ENCODE peak calls at places on chromosomes 2 and 18, in four cellular contexts. One of them, this sample, is unnamed. For H3K4me1, the result is how much of the 10 kb centered on the place peaks cover.

GRCh38 chr18:69813559-69813958 is 134.1 kb downstream of the CD226 start:
- DNase-seq in CD4-positive, CD25-positive, alpha-beta regulatory T cell: no peak
- DNase-seq in CD8-positive, alpha-beta memory T cell: no peak
- DNase-seq in aorta: no peak
- DNase-seq in this sample: no peak

GRCh38 chr2:104853926-104854506 is at the start of gene POU3F3:
- DNase-seq in CD4-positive, CD25-positive, alpha-beta regulatory T cell: no peak
- DNase-seq in CD8-positive, alpha-beta memory T cell: no peak
- DNase-seq in aorta: peak
- DNase-seq in this sample: peak

GRCh38 chr2:20490300-20491181 is 43.7 kb downstream of the RHOB start:
- DNase-seq in CD4-positive, CD25-positive, alpha-beta regulatory T cell: no peak
- DNase-seq in CD8-positive, alpha-beta memory T cell: no peak
- DNase-seq in aorta: peak
- DNase-seq in this sample: peak

GRCh38 chr18:50602466-50602865 is 42.6 kb downstream of the MAPK4 start:
- DNase-seq in CD4-positive, CD25-positive, alpha-beta regulatory T cell: no peak
- DNase-seq in CD8-positive, alpha-beta memory T cell: no peak
- DNase-seq in aorta: no peak
- DNase-seq in this sample: no peak

GRCh38 chr18:29191263-29191662 is 1014.3 kb upstream of the CDH2 start:
- DNase-seq in CD4-positive, CD25-positive, alpha-beta regulatory T cell: no peak
- DNase-seq in CD8-positive, alpha-beta memory T cell: no peak
- DNase-seq in aorta: no peak
- DNase-seq in this sample: no peak

GRCh38 chr2:203648273-203648672 is 58.2 kb upstream of the CD28 start:
- DNase-seq in CD4-positive, CD25-positive, alpha-beta regulatory T cell: no peak
- DNase-seq in CD8-positive, alpha-beta memory T cell: no peak
- DNase-seq in aorta: no peak
- DNase-seq in this sample: no peak

GRCh38 chr2:66495788-66496640 is 61.1 kb downstream of the MEIS1 start:
- DNase-seq in CD4-positive, CD25-positive, alpha-beta regulatory T cell: no peak
- DNase-seq in CD8-positive, alpha-beta memory T cell: no peak
- DNase-seq in aorta: peak
- DNase-seq in this sample: peak

GRCh38 chr18:57532987-57533386 is 53.5 kb downstream of the FECH start:
- DNase-seq in CD4-positive, CD25-positive, alpha-beta regulatory T cell: no peak
- DNase-seq in CD8-positive, alpha-beta memory T cell: no peak
- DNase-seq in aorta: no peak
- DNase-seq in this sample: no peak

GRCh38 chr18:63022429-63023022 is 297.0 kb downstream of the BCL2 start:
- DNase-seq in CD4-positive, CD25-positive, alpha-beta regulatory T cell: no peak
- DNase-seq in CD8-positive, alpha-beta memory T cell: no peak
- DNase-seq in aorta: no peak
- DNase-seq in this sample: no peak

GRCh38 chr18:55337908-55338521 is 250.0 kb downstream of the TCF4 start:
- DNase-seq in CD4-positive, CD25-positive, alpha-beta regulatory T cell: no peak
- DNase-seq in CD8-positive, alpha-beta memory T cell: no peak
- DNase-seq in aorta: peak
- DNase-seq in this sample: peak

GRCh38 chr2:213119061-213119809 is 32.2 kb downstream of the IKZF2 start:
- DNase-seq in CD4-positive, CD25-positive, alpha-beta regulatory T cell: peak
- DNase-seq in CD8-positive, alpha-beta memory T cell: peak
- DNase-seq in aorta: no peak
- DNase-seq in this sample: no peak

GRCh38 chr18:45764000-45764686 is 40.2 kb downstream of the SLC14A1 start:
- DNase-seq in CD4-positive, CD25-positive, alpha-beta regulatory T cell: no peak
- DNase-seq in CD8-positive, alpha-beta memory T cell: no peak
- DNase-seq in aorta: no peak
- DNase-seq in this sample: no peak

GRCh38 chr2:239165206-239165831 is 235.5 kb downstream of the HDAC4 start:
- DNase-seq in CD4-positive, CD25-positive, alpha-beta regulatory T cell: no peak
- DNase-seq in CD8-positive, alpha-beta memory T cell: no peak
- DNase-seq in aorta: peak
- DNase-seq in this sample: peak

GRCh38 chr2:71888741-71889445 is 258.8 kb downstream of the CYP26B1 start:
- DNase-seq in CD4-positive, CD25-positive, alpha-beta regulatory T cell: no peak
- DNase-seq in CD8-positive, alpha-beta memory T cell: no peak
- DNase-seq in aorta: no peak
- DNase-seq in this sample: no peak

GRCh38 chr2:164842624-164842966 is 972 bp upstream of the COBLL1 start:
- DNase-seq in CD4-positive, CD25-positive, alpha-beta regulatory T cell: no peak
- DNase-seq in CD8-positive, alpha-beta memory T cell: no peak
- DNase-seq in aorta: no peak
- DNase-seq in this sample: no peak
- H3K4me3 ChIP-seq in CD4-positive, CD25-positive, alpha-beta regulatory T cell: no peak
- H3K4me3 ChIP-seq in CD8-positive, alpha-beta memory T cell: no peak
- H3K4me3 ChIP-seq in aorta: peak
- H3K4me3 ChIP-seq in this sample: peak

DNA sequence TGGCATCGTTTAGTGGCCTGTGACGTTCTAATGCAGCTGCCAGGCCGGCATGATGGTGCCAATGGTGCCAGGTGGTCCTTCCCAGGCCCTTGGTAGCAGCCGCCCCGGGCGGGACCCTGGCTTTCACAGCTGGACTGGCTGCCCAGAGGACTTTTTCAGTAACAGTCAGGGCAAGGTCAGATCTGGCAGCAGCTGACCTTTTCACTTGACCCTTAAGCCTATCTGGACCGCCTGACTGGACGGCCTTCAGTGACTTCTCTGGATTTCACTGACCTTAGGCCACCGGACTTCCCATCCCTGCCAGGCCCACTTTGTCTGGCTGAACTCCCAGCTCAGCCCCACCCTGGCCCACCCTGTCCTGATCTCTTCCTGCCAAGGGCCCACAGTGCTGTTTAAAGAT is 15.9 kb downstream of the TRIB2 start:
- DNase-seq in CD4-positive, CD25-positive, alpha-beta regulatory T cell: no peak
- DNase-seq in CD8-positive, alpha-beta memory T cell: no peak
- DNase-seq in aorta: no peak
- DNase-seq in this sample: peak
- H3K4me1 ChIP-seq in CD4-positive, CD25-positive, alpha-beta regulatory T cell: half or more
- H3K4me1 ChIP-seq in CD8-positive, alpha-beta memory T cell: half or more
- H3K4me1 ChIP-seq in aorta: under half
- H3K4me1 ChIP-seq in this sample: half or more

GRCh38 chr2:163686289-163686688 is 49.5 kb downstream of the FIGN start:
- DNase-seq in CD4-positive, CD25-positive, alpha-beta regulatory T cell: no peak
- DNase-seq in CD8-positive, alpha-beta memory T cell: no peak
- DNase-seq in aorta: no peak
- DNase-seq in this sample: no peak

GRCh38 chr2:163687213-163687612 is 48.6 kb downstream of the FIGN start:
- DNase-seq in CD4-positive, CD25-positive, alpha-beta regulatory T cell: no peak
- DNase-seq in CD8-positive, alpha-beta memory T cell: no peak
- DNase-seq in aorta: no peak
- DNase-seq in this sample: no peak

GRCh38 chr2:163682695-163683094 is 53.1 kb downstream of the FIGN start:
- DNase-seq in CD4-positive, CD25-positive, alpha-beta regulatory T cell: no peak
- DNase-seq in CD8-positive, alpha-beta memory T cell: no peak
- DNase-seq in aorta: no peak
- DNase-seq in this sample: no peak

DNA sequence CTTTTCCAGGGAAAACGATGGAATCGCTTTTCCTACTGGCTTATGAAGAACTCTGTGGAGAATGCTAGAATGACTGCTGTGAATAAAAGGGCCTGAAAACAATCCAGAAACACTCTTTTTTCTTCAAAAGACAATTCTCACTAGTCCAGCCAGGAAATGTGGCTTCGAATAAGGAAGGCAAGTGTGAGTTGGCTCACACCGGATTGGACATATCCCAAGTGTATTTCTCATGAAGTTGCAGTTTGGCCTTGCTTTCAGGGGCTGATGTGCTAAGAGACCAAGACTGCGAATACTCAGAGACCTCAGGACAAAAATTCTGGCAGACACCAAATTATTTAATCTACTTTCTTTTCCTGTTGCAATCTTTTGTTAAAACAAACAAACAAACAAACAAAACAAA is 54.0 kb downstream of the FIGN start:
- DNase-seq in CD4-positive, CD25-positive, alpha-beta regulatory T cell: no peak
- DNase-seq in CD8-positive, alpha-beta memory T cell: no peak
- DNase-seq in aorta: peak
- DNase-seq in this sample: no peak
- H3K27ac ChIP-seq in CD4-positive, CD25-positive, alpha-beta regulatory T cell: no peak
- H3K27ac ChIP-seq in CD8-positive, alpha-beta memory T cell: no peak
- H3K27ac ChIP-seq in aorta: no peak
- H3K27ac ChIP-seq in this sample: peak

GRCh38 chr2:46302005-46302696 is 4.9 kb downstream of the EPAS1 start:
- DNase-seq in CD4-positive, CD25-positive, alpha-beta regulatory T cell: no peak
- DNase-seq in CD8-positive, alpha-beta memory T cell: no peak
- DNase-seq in aorta: no peak
- DNase-seq in this sample: no peak
- H3K4me3 ChIP-seq in CD4-positive, CD25-positive, alpha-beta regulatory T cell: no peak
- H3K4me3 ChIP-seq in CD8-positive, alpha-beta memory T cell: no peak
- H3K4me3 ChIP-seq in aorta: no peak
- H3K4me3 ChIP-seq in this sample: peak

DNA sequence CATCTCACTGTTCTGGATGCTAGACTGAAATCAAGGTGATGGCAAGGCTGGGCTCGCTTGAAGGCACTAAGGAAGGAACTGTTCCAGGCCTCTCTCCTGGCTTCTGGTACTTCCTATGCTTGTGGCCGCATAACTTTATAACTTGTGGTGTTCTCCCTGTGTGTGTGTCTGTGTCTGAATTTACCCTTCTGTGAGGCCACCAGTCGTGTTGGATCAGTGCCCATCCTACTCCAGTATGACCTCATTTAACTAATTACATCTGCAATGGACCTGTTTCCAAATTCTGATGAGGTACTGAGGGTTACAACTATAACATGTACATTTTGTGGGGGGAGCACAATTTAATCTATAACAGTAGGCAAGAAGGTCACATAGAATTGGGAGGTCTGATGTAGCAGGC is 41.6 kb downstream of the LYPD6B start:
- DNase-seq in CD4-positive, CD25-positive, alpha-beta regulatory T cell: no peak
- DNase-seq in CD8-positive, alpha-beta memory T cell: no peak
- DNase-seq in aorta: no peak
- DNase-seq in this sample: no peak
- H3K4me1 ChIP-seq in CD4-positive, CD25-positive, alpha-beta regulatory T cell: under half
- H3K4me1 ChIP-seq in CD8-positive, alpha-beta memory T cell: under half
- H3K4me1 ChIP-seq in aorta: under half
- H3K4me1 ChIP-seq in this sample: under half

GRCh38 chr2:54040685-54041084 is 69.9 kb upstream of the PSME4 start:
- DNase-seq in CD4-positive, CD25-positive, alpha-beta regulatory T cell: no peak
- DNase-seq in CD8-positive, alpha-beta memory T cell: no peak
- DNase-seq in aorta: no peak
- DNase-seq in this sample: no peak

GRCh38 chr2:54042341-54042740 is 71.5 kb upstream of the PSME4 start:
- DNase-seq in CD4-positive, CD25-positive, alpha-beta regulatory T cell: no peak
- DNase-seq in CD8-positive, alpha-beta memory T cell: no peak
- DNase-seq in aorta: no peak
- DNase-seq in this sample: no peak

GRCh38 chr2:54040250-54040649 is 69.5 kb upstream of the PSME4 start:
- DNase-seq in CD4-positive, CD25-positive, alpha-beta regulatory T cell: no peak
- DNase-seq in CD8-positive, alpha-beta memory T cell: no peak
- DNase-seq in aorta: no peak
- DNase-seq in this sample: no peak

GRCh38 chr2:54042908-54043620 is 72.3 kb upstream of the PSME4 start:
- DNase-seq in CD4-positive, CD25-positive, alpha-beta regulatory T cell: no peak
- DNase-seq in CD8-positive, alpha-beta memory T cell: no peak
- DNase-seq in aorta: no peak
- DNase-seq in this sample: peak

DNA sequence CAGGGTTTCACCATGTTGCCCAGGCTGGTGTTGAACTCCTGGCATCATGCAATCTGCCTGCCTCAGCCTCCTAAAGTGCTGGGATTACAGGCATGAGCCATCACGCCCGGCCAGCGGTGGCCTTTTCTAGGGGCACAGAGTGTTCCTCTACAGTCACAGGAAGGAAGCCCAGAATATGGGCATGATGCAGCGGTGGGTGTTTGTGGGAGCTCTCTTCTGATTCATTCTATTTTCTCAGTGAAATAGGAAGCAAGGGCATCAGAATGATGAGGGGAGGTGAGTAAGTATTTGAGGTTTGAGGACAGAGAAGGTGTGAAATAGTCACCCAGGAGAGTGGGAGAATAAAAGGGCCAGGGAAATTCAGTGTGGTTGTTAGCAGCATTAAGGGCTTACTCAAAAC is 70.3 kb upstream of the PSME4 start:
- DNase-seq in CD4-positive, CD25-positive, alpha-beta regulatory T cell: no peak
- DNase-seq in CD8-positive, alpha-beta memory T cell: no peak
- DNase-seq in aorta: no peak
- DNase-seq in this sample: no peak
- H3K27ac ChIP-seq in CD4-positive, CD25-positive, alpha-beta regulatory T cell: no peak
- H3K27ac ChIP-seq in CD8-positive, alpha-beta memory T cell: no peak
- H3K27ac ChIP-seq in aorta: peak
- H3K27ac ChIP-seq in this sample: peak

GRCh38 chr2:199461455-199462166 is 3.9 kb upstream of the SATB2 start:
- DNase-seq in CD4-positive, CD25-positive, alpha-beta regulatory T cell: no peak
- DNase-seq in CD8-positive, alpha-beta memory T cell: no peak
- DNase-seq in aorta: no peak
- DNase-seq in this sample: no peak
- H3K4me3 ChIP-seq in CD4-positive, CD25-positive, alpha-beta regulatory T cell: no peak
- H3K4me3 ChIP-seq in CD8-positive, alpha-beta memory T cell: no peak
- H3K4me3 ChIP-seq in aorta: no peak
- H3K4me3 ChIP-seq in this sample: no peak

GRCh38 chr2:197264332-197264731 is 46.2 kb downstream of the ANKRD44 start:
- DNase-seq in CD4-positive, CD25-positive, alpha-beta regulatory T cell: no peak
- DNase-seq in CD8-positive, alpha-beta memory T cell: no peak
- DNase-seq in aorta: no peak
- DNase-seq in this sample: no peak

GRCh38 chr2:197269173-197269572 is 41.4 kb downstream of the ANKRD44 start:
- DNase-seq in CD4-positive, CD25-positive, alpha-beta regulatory T cell: peak
- DNase-seq in CD8-positive, alpha-beta memory T cell: no peak
- DNase-seq in aorta: no peak
- DNase-seq in this sample: no peak

GRCh38 chr2:197265931-197266330 is 44.6 kb downstream of the ANKRD44 start:
- DNase-seq in CD4-positive, CD25-positive, alpha-beta regulatory T cell: no peak
- DNase-seq in CD8-positive, alpha-beta memory T cell: no peak
- DNase-seq in aorta: no peak
- DNase-seq in this sample: no peak

GRCh38 chr2:197269815-197270214 is 40.8 kb downstream of the ANKRD44 start:
- DNase-seq in CD4-positive, CD25-positive, alpha-beta regulatory T cell: no peak
- DNase-seq in CD8-positive, alpha-beta memory T cell: no peak
- DNase-seq in aorta: no peak
- DNase-seq in this sample: no peak

GRCh38 chr2:197266477-197266876 is 44.1 kb downstream of the ANKRD44 start:
- DNase-seq in CD4-positive, CD25-positive, alpha-beta regulatory T cell: peak
- DNase-seq in CD8-positive, alpha-beta memory T cell: no peak
- DNase-seq in aorta: no peak
- DNase-seq in this sample: no peak
- H3K4me1 ChIP-seq in CD4-positive, CD25-positive, alpha-beta regulatory T cell: half or more
- H3K4me1 ChIP-seq in CD8-positive, alpha-beta memory T cell: half or more
- H3K4me1 ChIP-seq in aorta: under half
- H3K4me1 ChIP-seq in this sample: under half

DNA sequence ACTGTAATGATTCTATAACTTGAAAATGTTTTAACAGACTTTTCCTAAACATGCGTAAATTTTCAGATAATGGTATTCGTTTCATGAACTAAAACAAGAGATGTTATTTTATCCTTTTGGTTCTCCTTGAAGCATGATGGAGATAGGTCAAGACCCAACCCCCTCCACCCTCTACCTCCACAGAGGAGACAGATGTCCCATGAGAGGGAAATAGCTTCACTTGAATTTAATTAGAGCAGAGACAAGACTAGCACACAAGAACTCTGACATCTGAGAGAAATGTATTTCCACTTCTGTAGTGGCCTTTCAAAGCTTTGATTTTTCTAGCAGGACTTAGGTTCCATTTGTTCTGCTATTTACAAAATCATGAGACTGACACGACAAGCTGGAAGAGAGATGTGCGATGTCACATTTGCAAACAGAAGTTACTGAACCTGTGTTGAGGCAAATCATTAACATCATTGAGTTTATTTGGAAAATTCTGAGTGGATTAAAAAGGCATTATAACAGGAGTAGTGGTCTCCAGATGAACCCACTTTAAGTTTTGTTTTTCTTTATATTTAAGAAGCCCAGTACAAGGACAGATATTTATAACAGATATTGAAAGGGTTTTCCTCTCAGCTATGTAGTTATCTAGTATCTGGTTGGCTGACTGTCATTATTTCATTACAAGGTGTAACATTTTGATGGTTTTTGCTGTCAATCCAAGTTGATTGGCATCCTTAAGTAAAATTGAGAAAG is 276.2 kb downstream of the ASXL3 start:
- DNase-seq in CD4-positive, CD25-positive, alpha-beta regulatory T cell: no peak
- DNase-seq in CD8-positive, alpha-beta memory T cell: no peak
- DNase-seq in aorta: no peak
- DNase-seq in this sample: no peak
- H3K27ac ChIP-seq in CD4-positive, CD25-positive, alpha-beta regulatory T cell: no peak
- H3K27ac ChIP-seq in CD8-positive, alpha-beta memory T cell: no peak
- H3K27ac ChIP-seq in aorta: no peak
- H3K27ac ChIP-seq in this sample: no peak